ENCODE peak calls at places on chromosome 4, in seven cellular contexts. P is IMR-90; F is vagina; K is mammary epithelial cell; A is GM12878; G is ovary; V is CD8-positive, alpha-beta T cell. D is an unnamed sample.

GRCh38 chr4:158155656-158156356 is 17.0 kb downstream of the GASK1B start:
- DNase-seq in P (no peak), F (no peak), K (no peak), G (no peak), V (no peak), A (no peak), D (no peak)

GRCh38 chr4:133147922-133148689 is 988 bp upstream of the PCDH10 start:
- DNase-seq in V (no peak), K (no peak), G (no peak), F (no peak), A (no peak), P (peak; percentile 21), D (peak; percentile 82)

GRCh38 chr4:12016729-12017128 is 588.0 kb upstream of the HS3ST1 start:
- DNase-seq in V (no peak), K (no peak), A (no peak), F (no peak), G (no peak), P (no peak), D (no peak)

GRCh38 chr4:70425306-70425705 is 27.6 kb downstream of the OPRPN start:
- DNase-seq in P (no peak), V (no peak), F (no peak), A (no peak), G (no peak), K (no peak), D (no peak)

GRCh38 chr4:137510866-137511265 is 21.4 kb downstream of the PCDH18 start:
- DNase-seq in A (no peak), G (no peak), F (no peak), P (peak; percentile 96), V (no peak), K (peak; percentile 58), D (no peak)

GRCh38 chr4:98284640-98285046 is 23.5 kb downstream of the RAP1GDS1 start:
- DNase-seq in F (no peak), A (no peak), P (peak; percentile 34), V (no peak), K (peak; percentile 61), G (no peak), D (no peak)

GRCh38 chr4:74181225-74181624 is 23.3 kb downstream of the MTHFD2L start:
- DNase-seq in V (no peak), A (no peak), K (peak; percentile 74), P (peak; percentile 49), G (no peak), F (no peak), D (no peak)

GRCh38 chr4:153731239-153731638 is 28.6 kb downstream of the RNF175 start:
- DNase-seq in A (no peak), V (no peak), P (peak; percentile 64), F (no peak), K (peak; percentile 92), G (no peak), D (no peak)

GRCh38 chr4:119307606-119308005 is 14.3 kb downstream of the FABP2 start:
- DNase-seq in A (no peak), K (no peak), V (no peak), P (no peak), G (no peak), F (no peak), D (no peak)

GRCh38 chr4:104501290-104501689 is 6.6 kb upstream of the CXXC4 start:
- DNase-seq in A (no peak), P (no peak), G (no peak), F (no peak), V (no peak), K (no peak), D (no peak)

DNA sequence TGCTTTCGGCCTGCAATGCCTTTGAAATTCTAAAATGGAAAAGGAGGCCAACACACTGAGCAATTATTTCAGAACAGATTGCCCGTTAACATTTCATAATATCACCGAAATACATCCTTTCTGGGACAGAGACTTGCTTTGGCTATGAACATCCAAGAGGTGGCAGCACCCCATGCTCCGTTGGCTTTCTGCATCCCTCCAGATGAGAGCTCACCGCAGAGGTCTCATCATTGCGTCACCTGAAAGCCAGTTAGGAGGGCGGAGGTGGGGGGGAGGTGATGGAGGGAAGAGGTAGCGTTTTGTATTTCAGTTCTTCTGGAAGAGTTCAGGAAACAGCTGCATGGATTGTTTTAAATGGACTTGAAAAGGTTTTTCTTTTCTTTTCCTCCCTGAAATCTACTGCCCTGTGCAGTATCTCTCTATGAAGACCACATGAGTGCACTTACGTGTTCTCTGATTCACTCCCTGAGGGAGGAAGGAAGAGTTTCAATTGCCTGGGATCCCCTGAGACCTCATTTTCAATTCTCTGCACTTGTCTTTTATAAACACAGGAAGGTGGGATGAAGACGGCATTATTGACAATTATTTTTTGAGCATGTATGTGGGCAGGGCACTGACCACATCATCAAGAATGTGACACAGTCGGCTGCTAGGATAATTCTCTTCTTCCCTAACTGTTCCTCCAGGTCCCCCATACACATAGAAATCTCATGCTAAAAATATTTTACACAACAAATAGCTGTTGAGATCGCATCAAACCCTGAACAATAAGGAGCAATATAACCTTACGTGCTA is 166.9 kb upstream of the PGRMC2 start:
- DNase-seq in A (peak; percentile 51), P (peak; percentile 97), F (no peak), V (peak; percentile 59), K (peak; percentile 83), G (peak; percentile 85), D (peak; percentile 84)
- H3K4me3 ChIP-seq in A (no peak overlapping the region), P (peak overlapping the region; percentile 10), F (no peak overlapping the region), V (no peak overlapping the region), K (no peak overlapping the region), G (no peak overlapping the region), D (no peak overlapping the region)

GRCh38 chr4:148204892-148205291 is 237.3 kb downstream of the NR3C2 start:
- DNase-seq in P (no peak), F (no peak), G (no peak), K (no peak), V (no peak), A (no peak), D (no peak)

GRCh38 chr4:148204171-148204570 is 238.0 kb downstream of the NR3C2 start:
- DNase-seq in K (no peak), A (no peak), G (no peak), V (no peak), F (no peak), P (no peak), D (no peak)

GRCh38 chr4:148205481-148205880 is 236.7 kb downstream of the NR3C2 start:
- DNase-seq in V (no peak), K (no peak), F (no peak), A (no peak), P (no peak), G (no peak), D (no peak)

GRCh38 chr4:148200960-148201359 is 241.3 kb downstream of the NR3C2 start:
- DNase-seq in G (no peak), P (peak; percentile 24), V (no peak), K (no peak), F (no peak), A (no peak), D (no peak)

GRCh38 chr4:148203056-148203898 is 238.9 kb downstream of the NR3C2 start:
- DNase-seq in G (no peak), K (no peak), A (no peak), V (no peak), P (no peak), F (no peak), D (no peak)
- H3K27ac ChIP-seq in G (no peak overlapping the region), K (no peak overlapping the region), A (no peak overlapping the region), V (no peak overlapping the region), P (no peak overlapping the region), F (peak overlapping the region; percentile 42), D (no peak overlapping the region)

GRCh38 chr4:84500386-84501196 is 1.5 kb upstream of the NKX6-1 start:
- DNase-seq in G (no peak), P (no peak), F (no peak), V (no peak), K (no peak), A (no peak), D (no peak)
- H3K27me3 ChIP-seq in G (peaks cover 3% of the 10 kb centered on the region), P (peaks cover 77% of the 10 kb centered on the region), F (peaks cover 43% of the 10 kb centered on the region), V (peaks cover 80% of the 10 kb centered on the region), K (peaks cover 69% of the 10 kb centered on the region), A (peaks cover 12% of the 10 kb centered on the region), D (peaks cover 3% of the 10 kb centered on the region)

DNA sequence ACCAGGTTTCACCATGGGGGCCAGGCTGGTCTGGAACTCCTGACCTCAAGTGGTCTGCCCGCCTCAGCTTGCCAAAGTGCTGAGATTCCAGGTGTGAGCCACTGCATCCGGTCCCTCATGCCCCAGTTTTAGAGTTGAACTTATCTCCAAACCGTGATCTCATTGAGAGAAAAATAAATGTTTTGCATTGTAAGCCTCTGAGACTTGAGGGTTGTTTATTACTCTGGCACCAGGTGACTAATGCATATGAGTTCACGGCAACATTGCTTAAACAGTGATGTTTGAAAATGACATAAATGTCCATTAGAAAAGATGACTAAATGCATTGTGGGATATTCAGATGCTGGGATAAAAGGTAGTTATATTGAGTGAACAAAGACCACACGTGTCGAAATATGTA is 22.9 kb upstream of the FAT1 start:
- DNase-seq in G (no peak), A (no peak), K (peak; percentile 19), V (no peak), P (peak; percentile 83), F (no peak), D (no peak)
- H3K4me3 ChIP-seq in G (no peak overlapping the region), A (no peak overlapping the region), K (no peak overlapping the region), V (no peak overlapping the region), P (no peak overlapping the region), F (no peak overlapping the region), D (no peak overlapping the region)

GRCh38 chr4:94431388-94431787 is 20.4 kb upstream of the PDLIM5 start:
- DNase-seq in G (no peak), A (no peak), V (no peak), F (no peak), K (no peak), P (no peak), D (no peak)

GRCh38 chr4:94430416-94430815 is 21.3 kb upstream of the PDLIM5 start:
- DNase-seq in K (no peak), F (no peak), A (no peak), P (no peak), V (no peak), G (no peak), D (no peak)

GRCh38 chr4:94426783-94427182 is 25.0 kb upstream of the PDLIM5 start:
- DNase-seq in V (no peak), K (no peak), G (no peak), F (no peak), P (no peak), A (no peak), D (no peak)

GRCh38 chr4:94434505-94434904 is 17.2 kb upstream of the PDLIM5 start:
- DNase-seq in V (no peak), G (no peak), F (no peak), A (no peak), K (no peak), P (no peak), D (no peak)

DNA sequence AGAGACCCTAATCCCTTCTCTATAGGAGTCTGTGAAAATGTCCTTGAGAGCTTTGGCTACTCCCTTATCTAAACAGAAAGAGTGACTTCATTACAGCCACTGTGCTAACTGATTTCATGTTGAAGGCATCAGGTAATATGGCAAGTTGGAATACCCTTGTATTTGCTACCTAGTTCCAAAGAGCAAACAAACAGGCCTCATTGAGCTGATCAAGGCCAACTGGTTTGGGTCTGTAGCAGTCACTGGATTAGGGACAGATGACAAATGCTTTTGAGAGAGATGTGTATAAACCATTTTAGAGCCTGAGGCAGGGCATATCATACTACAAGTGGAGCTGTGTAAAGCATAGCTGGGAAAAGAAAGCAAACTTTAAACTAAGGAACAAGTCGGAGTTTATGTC is 22.9 kb upstream of the PDLIM5 start:
- DNase-seq in P (no peak), G (no peak), F (no peak), A (no peak), K (no peak), V (no peak), D (no peak)
- H3K27ac ChIP-seq in P (no peak overlapping the region), G (no peak overlapping the region), F (no peak overlapping the region), A (no peak overlapping the region), K (no peak overlapping the region), V (no peak overlapping the region), D (no peak overlapping the region)

GRCh38 chr4:5927747-5928146 is 34.9 kb upstream of the CRMP1 start:
- DNase-seq in F (no peak), G (no peak), A (no peak), V (no peak), P (no peak), K (no peak), D (no peak)
- H3K27me3 ChIP-seq in F (no peaks in the 10 kb centered on the region), G (no peaks in the 10 kb centered on the region), A (peaks cover 5% of the 10 kb centered on the region), V (no peaks in the 10 kb centered on the region), P (peaks cover 10% of the 10 kb centered on the region), K (no peaks in the 10 kb centered on the region), D (no peaks in the 10 kb centered on the region)

D was measured in aorta.